ENCODE peak calls at places on chromosomes 11 and 22, in seven cellular contexts. One of them, this sample, is unnamed.
A peak's percentile ranks its signal among the peaks of the same experiment; 100 is the strongest.

GRCh38 chr11:2302844-2303626 is 1.2 kb downstream of the TSPAN32 start:
- DNase-seq in effector CD4-positive, alpha-beta T cell: no peak
- DNase-seq in omental fat pad: peak; percentile 9
- DNase-seq in T-helper 9 cell: no peak
- DNase-seq in stimulated activated CD4-positive, alpha-beta T cell treated with anti-CD3 and anti-CD28 coated beads, Interleukin-15, amount 100 ng/mL, for 1 hour: no peak
- DNase-seq in AG09309: no peak
- DNase-seq in AG04450: no peak
- DNase-seq in this sample: peak; percentile 74

GRCh38 chr22:25694167-25694907 is 47.7 kb upstream of the MYO18B start:
- DNase-seq in effector CD4-positive, alpha-beta T cell: no peak
- DNase-seq in omental fat pad: no peak
- DNase-seq in T-helper 9 cell: no peak
- DNase-seq in stimulated activated CD4-positive, alpha-beta T cell treated with anti-CD3 and anti-CD28 coated beads, Interleukin-15, amount 100 ng/mL, for 1 hour: no peak
- DNase-seq in AG09309: no peak
- DNase-seq in AG04450: no peak
- DNase-seq in this sample: no peak

GRCh38 chr11:89433278-89433677 is 57.9 kb downstream of the NOX4 start:
- DNase-seq in effector CD4-positive, alpha-beta T cell: no peak
- DNase-seq in omental fat pad: no peak
- DNase-seq in T-helper 9 cell: no peak
- DNase-seq in stimulated activated CD4-positive, alpha-beta T cell treated with anti-CD3 and anti-CD28 coated beads, Interleukin-15, amount 100 ng/mL, for 1 hour: no peak
- DNase-seq in AG09309: no peak
- DNase-seq in AG04450: no peak
- DNase-seq in this sample: no peak

GRCh38 chr22:31098633-31099110 is 8.7 kb downstream of the SELENOM start:
- DNase-seq in effector CD4-positive, alpha-beta T cell: no peak
- DNase-seq in omental fat pad: no peak
- DNase-seq in T-helper 9 cell: no peak
- DNase-seq in stimulated activated CD4-positive, alpha-beta T cell treated with anti-CD3 and anti-CD28 coated beads, Interleukin-15, amount 100 ng/mL, for 1 hour: no peak
- DNase-seq in AG09309: no peak
- DNase-seq in AG04450: no peak
- DNase-seq in this sample: no peak

GRCh38 chr22:21567456-21568206 is at the start of gene UBE2L3:
- DNase-seq in effector CD4-positive, alpha-beta T cell: peak; percentile 75
- DNase-seq in omental fat pad: peak; percentile 72
- DNase-seq in T-helper 9 cell: peak; percentile 75
- DNase-seq in stimulated activated CD4-positive, alpha-beta T cell treated with anti-CD3 and anti-CD28 coated beads, Interleukin-15, amount 100 ng/mL, for 1 hour: peak; percentile 69
- DNase-seq in AG09309: no peak
- DNase-seq in AG04450: peak; percentile 33
- DNase-seq in this sample: peak; percentile 88

GRCh38 chr22:37230673-37231405 is 13.2 kb downstream of the RAC2 start:
- DNase-seq in effector CD4-positive, alpha-beta T cell: peak; percentile 59
- DNase-seq in omental fat pad: no peak
- DNase-seq in T-helper 9 cell: no peak
- DNase-seq in stimulated activated CD4-positive, alpha-beta T cell treated with anti-CD3 and anti-CD28 coated beads, Interleukin-15, amount 100 ng/mL, for 1 hour: no peak
- DNase-seq in AG09309: no peak
- DNase-seq in AG04450: no peak
- DNase-seq in this sample: no peak

GRCh38 chr11:133323354-133323753 is 208.9 kb downstream of the OPCML start:
- DNase-seq in effector CD4-positive, alpha-beta T cell: no peak
- DNase-seq in omental fat pad: no peak
- DNase-seq in T-helper 9 cell: no peak
- DNase-seq in stimulated activated CD4-positive, alpha-beta T cell treated with anti-CD3 and anti-CD28 coated beads, Interleukin-15, amount 100 ng/mL, for 1 hour: no peak
- DNase-seq in AG09309: no peak
- DNase-seq in AG04450: no peak
- DNase-seq in this sample: no peak

GRCh38 chr11:35151241-35151640 is 12.3 kb downstream of the CD44 start:
- DNase-seq in effector CD4-positive, alpha-beta T cell: no peak
- DNase-seq in omental fat pad: no peak
- DNase-seq in T-helper 9 cell: no peak
- DNase-seq in stimulated activated CD4-positive, alpha-beta T cell treated with anti-CD3 and anti-CD28 coated beads, Interleukin-15, amount 100 ng/mL, for 1 hour: no peak
- DNase-seq in AG09309: no peak
- DNase-seq in AG04450: no peak
- DNase-seq in this sample: no peak

GRCh38 chr22:34966980-34967379 is 99.0 kb upstream of the ISX start:
- DNase-seq in effector CD4-positive, alpha-beta T cell: no peak
- DNase-seq in omental fat pad: no peak
- DNase-seq in T-helper 9 cell: no peak
- DNase-seq in stimulated activated CD4-positive, alpha-beta T cell treated with anti-CD3 and anti-CD28 coated beads, Interleukin-15, amount 100 ng/mL, for 1 hour: no peak
- DNase-seq in AG09309: no peak
- DNase-seq in AG04450: no peak
- DNase-seq in this sample: no peak

This sample was measured in left lobe of liver.